ENCODE peak calls at places on chromosomes 1 and 21, in nine cellular contexts. Z is fibroblast of pulmonary artery, O is left lung, H is testis, L is foreskin fibroblast, K is AG10803, R is body of pancreas, Q is tibial artery, F is ovary. Y is an unnamed sample.

GRCh38 chr1:215637041-215637573 is 70.0 kb downstream of the KCTD3 start:
- DNase-seq in Z (peak), O (no peak), H (peak), L (no peak), K (peak), R (peak), Q (peak), F (peak), Y (peak)

GRCh38 chr1:230747139-230747730 is at the start of gene CAPN9:
- DNase-seq in Z (no peak), O (no peak), H (no peak), L (no peak), K (no peak), R (no peak), Q (no peak), F (no peak), Y (no peak)

GRCh38 chr1:10108948-10109347 is 76.2 kb downstream of the UBE4B start:
- DNase-seq in Z (no peak), O (no peak), H (peak), L (no peak), K (no peak), R (no peak), Q (peak), F (no peak), Y (no peak)

GRCh38 chr1:161013104-161013590 is 7.8 kb downstream of the F11R start:
- DNase-seq in Z (peak), O (no peak), H (no peak), L (no peak), K (no peak), R (no peak), Q (no peak), F (no peak), Y (no peak)

GRCh38 chr1:110674337-110675059 is at the start of gene KCNA3:
- DNase-seq in Z (no peak), O (peak), H (peak), L (peak), K (no peak), R (peak), Q (no peak), F (peak), Y (no peak)

GRCh38 chr1:3939242-3940080 is 39.4 kb upstream of the C1orf174 start:
- DNase-seq in Z (no peak), O (no peak), H (peak), L (no peak), K (no peak), R (no peak), Q (no peak), F (no peak), Y (no peak)

GRCh38 chr1:158075078-158075477 is 81.6 kb downstream of the KIRREL1 start:
- DNase-seq in Z (no peak), O (no peak), H (no peak), L (no peak), K (no peak), R (no peak), Q (no peak), F (no peak), Y (no peak)

GRCh38 chr1:243261389-243261788 is 5.5 kb downstream of the SDCCAG8 start:
- DNase-seq in Z (peak), O (no peak), H (no peak), L (peak), K (peak), R (no peak), Q (no peak), F (no peak), Y (peak)

GRCh38 chr1:225329041-225329440 is 98.8 kb downstream of the LBR start:
- DNase-seq in Z (peak), O (no peak), H (no peak), L (no peak), K (no peak), R (no peak), Q (no peak), F (no peak), Y (no peak)

GRCh38 chr1:101089608-101090007 is 64.0 kb upstream of the DPH5 start:
- DNase-seq in Z (no peak), O (no peak), H (no peak), L (no peak), K (no peak), R (no peak), Q (no peak), F (no peak), Y (no peak)

GRCh38 chr1:212635141-212635601 is 26.6 kb downstream of the ATF3 start:
- DNase-seq in Z (peak), O (no peak), H (no peak), L (no peak), K (peak), R (no peak), Q (no peak), F (no peak), Y (no peak)

GRCh38 chr1:55483523-55483922 is 268.4 kb upstream of the USP24 start:
- DNase-seq in Z (no peak), O (no peak), H (no peak), L (no peak), K (no peak), R (no peak), Q (no peak), F (no peak), Y (no peak)

GRCh38 chr1:213988639-213989070 is 882 bp downstream of the PROX1 start:
- DNase-seq in Z (no peak), O (no peak), H (no peak), L (no peak), K (no peak), R (no peak), Q (no peak), F (peak), Y (no peak)

GRCh38 chr21:30340714-30341573 is 3.5 kb upstream of the KRTAP27-1 start:
- DNase-seq in Z (peak), O (no peak), H (peak), L (no peak), K (peak), R (peak), Q (peak), F (no peak), Y (peak)

GRCh38 chr1:17002524-17002902 is 9.2 kb downstream of the ATP13A2 start:
- DNase-seq in Z (no peak), O (no peak), H (no peak), L (no peak), K (no peak), R (no peak), Q (no peak), F (no peak), Y (no peak)

GRCh38 chr21:37675202-37675801 is 241.0 kb downstream of the KCNJ6 start:
- DNase-seq in Z (peak), O (peak), H (peak), L (peak), K (peak), R (peak), Q (no peak), F (peak), Y (peak)

GRCh38 chr21:14119038-14119437 is 91.7 kb downstream of the LIPI start:
- DNase-seq in Z (no peak), O (no peak), H (no peak), L (no peak), K (no peak), R (no peak), Q (no peak), F (no peak), Y (no peak)

GRCh38 chr1:229141701-229142377 is 129.1 kb upstream of the RAB4A start:
- DNase-seq in Z (no peak), O (no peak), H (no peak), L (no peak), K (no peak), R (no peak), Q (no peak), F (no peak), Y (no peak)

GRCh38 chr1:244960904-244961303 is 96.6 kb upstream of the HNRNPU start:
- DNase-seq in Z (no peak), O (no peak), H (no peak), L (no peak), K (no peak), R (no peak), Q (no peak), F (no peak), Y (no peak)

GRCh38 chr1:17553970-17554369 is 14.5 kb downstream of the ARHGEF10L start:
- DNase-seq in Z (peak), O (no peak), H (no peak), L (peak), K (peak), R (no peak), Q (no peak), F (no peak), Y (peak)

GRCh38 chr21:45997205-45997494 is 15.6 kb downstream of the COL6A1 start:
- DNase-seq in Z (no peak), O (no peak), H (peak), L (no peak), K (no peak), R (no peak), Q (no peak), F (no peak), Y (no peak)
- TF ChIP-seq CTCF in Z (no peak), O (no peak), H (no peak), L (no peak), K (no peak), R (no peak), Q (no peak), F (no peak), Y (no peak)

DNA sequence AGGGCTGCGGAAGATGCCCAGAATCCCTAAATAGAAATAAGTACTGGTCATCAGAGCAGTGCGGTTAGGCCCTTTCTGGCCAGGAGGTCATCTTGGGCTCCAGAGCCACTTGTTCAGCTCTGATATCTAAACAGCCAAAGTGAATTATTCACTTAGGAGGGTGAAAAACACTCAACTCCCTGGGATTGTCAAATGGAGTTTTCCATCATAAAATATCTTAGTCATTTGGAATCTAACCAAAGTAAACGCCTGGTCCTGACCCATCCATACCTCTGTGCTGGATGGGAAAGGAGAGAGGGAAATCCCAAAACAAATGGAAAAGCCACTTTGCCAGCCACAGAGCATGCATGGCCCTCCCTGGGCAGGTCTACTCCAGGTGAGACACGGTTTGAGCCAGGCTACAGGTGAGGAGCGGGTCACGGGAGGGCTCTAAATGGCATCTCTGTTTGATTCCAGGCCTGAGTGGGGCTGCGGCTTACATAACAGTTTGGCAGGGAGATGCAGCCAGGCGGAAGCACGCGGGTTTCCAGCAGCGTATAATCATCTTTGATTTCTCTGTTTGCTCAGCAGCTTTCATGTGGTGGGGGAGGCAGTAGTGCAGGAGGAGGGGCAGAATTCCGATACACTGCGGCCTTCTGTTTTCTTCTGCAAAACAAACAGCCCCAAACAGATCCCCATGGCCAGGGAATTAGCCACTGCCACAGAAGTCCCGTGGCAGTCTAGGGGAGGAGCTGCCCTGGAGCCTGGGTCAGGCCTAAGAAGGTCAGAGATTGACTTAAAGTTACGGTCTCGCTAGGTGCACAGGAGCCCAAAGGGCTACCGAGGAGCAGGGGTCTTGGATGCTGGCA is 59.1 kb upstream of the ZNF648 start:
- DNase-seq in Z (peak), O (no peak), H (peak), L (peak), K (peak), R (peak), Q (no peak), F (peak), Y (peak)
- H3K4me3 ChIP-seq in Z (no peak), O (no peak), H (no peak), L (no peak), K (no peak), R (no peak), Q (no peak), F (no peak), Y (no peak)

GRCh38 chr1:58866578-58866977 is 82.7 kb upstream of the JUN start:
- DNase-seq in Z (no peak), O (no peak), H (no peak), L (no peak), K (no peak), R (no peak), Q (no peak), F (no peak), Y (no peak)
- TF ChIP-seq CTCF in Z (no peak), O (no peak), H (no peak), L (no peak), K (no peak), R (no peak), Q (no peak), F (no peak), Y (no peak)

DNA sequence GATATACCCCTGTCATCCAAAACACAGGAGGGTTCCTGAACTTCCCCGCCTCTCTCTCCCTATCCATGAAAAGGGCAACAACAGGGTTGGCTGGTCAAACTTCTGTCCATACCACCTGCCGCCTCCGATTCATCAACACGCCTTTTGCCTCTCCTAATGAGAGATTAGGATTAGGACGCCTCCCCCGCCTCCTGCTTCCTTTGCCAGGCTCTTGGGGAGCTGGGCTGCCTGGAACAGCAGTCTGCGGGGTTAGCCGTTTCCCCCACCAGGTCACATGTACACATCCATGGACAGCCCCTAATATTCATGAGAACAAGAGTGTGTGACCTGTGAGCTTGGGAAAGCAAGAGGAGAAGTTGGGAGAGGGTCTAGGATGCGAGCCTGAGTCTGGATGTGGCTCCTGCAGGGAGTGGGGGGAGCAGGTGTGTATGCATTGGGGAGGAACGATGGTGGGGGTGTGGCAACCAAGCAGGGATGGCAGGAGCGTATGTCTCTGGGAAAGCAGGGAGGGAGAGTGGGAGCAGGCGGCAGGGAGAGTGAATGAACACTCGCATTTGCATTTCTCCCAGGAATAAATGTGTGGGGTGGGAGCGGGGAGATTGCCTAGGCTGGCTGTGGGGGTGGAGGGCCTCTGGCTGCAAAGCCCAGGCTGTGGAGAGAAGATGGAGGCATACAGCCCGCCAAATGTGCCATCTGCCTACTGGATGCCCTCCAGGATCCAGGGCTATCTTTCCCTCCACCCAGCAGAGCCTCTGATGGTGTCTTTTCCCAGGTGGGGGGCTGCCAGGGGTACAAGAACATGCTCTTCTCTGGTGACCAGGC is 2.1 kb upstream of the OPTC start:
- DNase-seq in Z (no peak), O (no peak), H (no peak), L (no peak), K (no peak), R (no peak), Q (no peak), F (peak), Y (no peak)
- H3K4me3 ChIP-seq in Z (no peak), O (no peak), H (no peak), L (no peak), K (no peak), R (no peak), Q (no peak), F (no peak), Y (no peak)

GRCh38 chr1:32500387-32501209 is 35.7 kb downstream of the ZBTB8B start:
- DNase-seq in Z (peak), O (peak), H (peak), L (peak), K (peak), R (peak), Q (peak), F (peak), Y (peak)
- TF ChIP-seq CTCF in Z (no peak), O (no peak), H (peak), L (no peak), K (peak), R (peak), Q (no peak), F (peak), Y (no peak)

GRCh38 chr1:42679364-42679983 is 2.7 kb upstream of the YBX1 start:
- DNase-seq in Z (no peak), O (no peak), H (no peak), L (peak), K (peak), R (no peak), Q (no peak), F (no peak), Y (no peak)
- H3K4me3 ChIP-seq in Z (no peak), O (no peak), H (no peak), L (no peak), K (no peak), R (no peak), Q (no peak), F (no peak), Y (no peak)